ENCODE peak calls at places on chromosome 22, in six cellular contexts. X is astrocyte, B is thoracic aorta, C is PC-3, G is IMR-90, O is H9. R is an unnamed sample.

GRCh38 chr22:41264408-41264941 is 21.5 kb downstream of the RANGAP1 start:
- DNase-seq in X (no peak), C (no peak), B (no peak), O (no peak), G (no peak), R (no peak)

GRCh38 chr22:39253427-39254070 is 8.8 kb upstream of the PDGFB start:
- DNase-seq in G (peak; percentile 89), X (peak; percentile 81), O (no peak), C (peak; percentile 82), B (peak; percentile 58), R (peak; percentile 54)

GRCh38 chr22:20439928-20440575 is 2.4 kb upstream of the SCARF2 start:
- DNase-seq in X (no peak), B (no peak), C (no peak), G (no peak), O (no peak), R (no peak)

GRCh38 chr22:29704528-29705285 is 15.1 kb upstream of the CABP7 start:
- DNase-seq in O (no peak), C (peak; percentile 60), B (no peak), X (peak; percentile 55), G (peak; percentile 76), R (peak; percentile 24)

GRCh38 chr22:23281406-23282088 is 101.2 kb downstream of the BCR start:
- DNase-seq in X (peak; percentile 51), O (peak; percentile 89), C (peak; percentile 76), G (peak; percentile 67), B (peak; percentile 69), R (peak; percentile 50)

GRCh38 chr22:39622881-39623367 is 52.4 kb downstream of the CACNA1I start:
- DNase-seq in G (peak; percentile 9), O (peak; percentile 86), C (peak; percentile 36), B (no peak), X (no peak), R (no peak)

GRCh38 chr22:20211997-20212753 is 55.9 kb downstream of the RTN4R start:
- DNase-seq in C (no peak), B (no peak), X (peak; percentile 45), G (peak; percentile 7), O (no peak), R (no peak)

GRCh38 chr22:35150163-35151107 is 84.5 kb downstream of the ISX start:
- DNase-seq in G (peak; percentile 42), X (peak; percentile 2), O (peak; percentile 84), B (no peak), C (peak; percentile 54), R (no peak)

GRCh38 chr22:37309221-37310074 is 27.1 kb downstream of the CYTH4 start:
- DNase-seq in X (no peak), G (no peak), C (no peak), B (no peak), O (no peak), R (no peak)

GRCh38 chr22:27624705-27625104 is 176.9 kb downstream of the MN1 start:
- DNase-seq in O (no peak), C (no peak), B (no peak), X (peak; percentile 64), G (no peak), R (no peak)

GRCh38 chr22:31240011-31240410 is 27.9 kb downstream of the LIMK2 start:
- DNase-seq in C (no peak), X (peak; percentile 44), B (no peak), G (peak; percentile 63), O (no peak), R (no peak)

GRCh38 chr22:38871360-38872171 is 450 bp downstream of the CBX6 start:
- DNase-seq in B (no peak), X (no peak), C (no peak), O (no peak), G (no peak), R (no peak)

GRCh38 chr22:48870436-48870835 is 957.2 kb downstream of the BRD1 start:
- DNase-seq in O (no peak), X (no peak), C (no peak), G (no peak), B (no peak), R (no peak)

GRCh38 chr22:20155330-20156041 is 4.6 kb upstream of the CCDC188 start:
- DNase-seq in B (no peak), G (no peak), C (no peak), X (peak; percentile 55), O (no peak), R (no peak)

GRCh38 chr22:26004477-26004876 is 164.8 kb upstream of the SEZ6L start:
- DNase-seq in O (no peak), G (no peak), B (no peak), C (no peak), X (no peak), R (no peak)

GRCh38 chr22:26008587-26008986 is 160.7 kb upstream of the SEZ6L start:
- DNase-seq in C (no peak), G (no peak), X (no peak), B (no peak), O (no peak), R (no peak)
- H3K9me3 ChIP-seq in C (no peaks in the 10 kb centered on the region), G (peaks cover 25% of the 10 kb centered on the region), X (no peaks in the 10 kb centered on the region), B (no peaks in the 10 kb centered on the region), O (no peaks in the 10 kb centered on the region), R (peaks cover 18% of the 10 kb centered on the region)

GRCh38 chr22:43477151-43477725 is 65.4 kb downstream of the MPPED1 start:
- DNase-seq in G (no peak), O (no peak), C (no peak), B (no peak), X (no peak), R (no peak)
- TF ChIP-seq CTCF in G (no peak), O (no peak), C (no peak), B (no peak), X (no peak), R (no peak)

GRCh38 chr22:26431151-26431995 is 2.3 kb downstream of the ASPHD2 start:
- DNase-seq in G (no peak), O (no peak), B (no peak), C (no peak), X (no peak), R (no peak)

GRCh38 chr22:26435327-26436093 is 6.5 kb downstream of the ASPHD2 start:
- DNase-seq in B (no peak), X (no peak), G (no peak), C (no peak), O (no peak), R (no peak)

GRCh38 chr22:26432619-26433311 is 3.7 kb downstream of the ASPHD2 start:
- DNase-seq in G (no peak), B (no peak), X (no peak), C (no peak), O (no peak), R (no peak)

GRCh38 chr22:26436903-26437515 is 7.9 kb downstream of the ASPHD2 start:
- DNase-seq in B (no peak), C (peak; percentile 32), O (no peak), X (no peak), G (no peak), R (no peak)

GRCh38 chr22:26433805-26434204 is 4.7 kb downstream of the ASPHD2 start:
- DNase-seq in C (no peak), O (no peak), X (no peak), G (no peak), B (no peak), R (no peak)
- H3K27me3 ChIP-seq in C (no peaks in the 10 kb centered on the region), O (no peaks in the 10 kb centered on the region), X (no peaks in the 10 kb centered on the region), G (peaks cover 14% of the 10 kb centered on the region), B (no peaks in the 10 kb centered on the region), R (no peaks in the 10 kb centered on the region)

DNA sequence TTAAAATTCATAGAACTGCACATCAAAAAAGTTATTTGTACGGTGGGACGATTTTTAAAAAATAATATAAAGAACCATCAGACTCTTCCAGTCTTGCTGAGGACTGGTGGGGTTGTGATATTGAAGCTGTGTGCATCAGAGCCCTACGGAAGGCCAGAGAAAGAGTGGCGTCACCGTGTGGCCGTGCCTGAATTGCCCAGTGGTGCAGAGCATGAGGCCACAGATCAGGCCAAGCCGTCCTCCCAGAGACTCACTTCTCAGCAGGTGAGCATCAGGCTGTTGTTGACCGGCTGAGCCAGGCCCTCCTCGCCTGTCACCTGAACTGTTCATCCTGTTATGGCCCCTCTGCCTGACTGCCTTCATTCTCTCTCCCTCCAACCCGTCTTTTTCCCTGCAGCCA is 1013.9 kb downstream of the TBC1D22A start:
- DNase-seq in G (no peak), C (no peak), X (no peak), O (peak; percentile 75), B (no peak), R (no peak)
- H3K9me3 ChIP-seq in G (peaks cover 28% of the 10 kb centered on the region), C (no peaks in the 10 kb centered on the region), X (peaks cover 9% of the 10 kb centered on the region), O (no peaks in the 10 kb centered on the region), B (no peaks in the 10 kb centered on the region), R (peaks cover 46% of the 10 kb centered on the region)

GRCh38 chr22:43427296-43428004 is 15.6 kb downstream of the MPPED1 start:
- DNase-seq in C (no peak), O (no peak), B (no peak), X (no peak), G (no peak), R (no peak)
- TF ChIP-seq CTCF in C (no peak), O (peak; percentile 50), B (no peak), X (no peak), G (no peak), R (no peak)

GRCh38 chr22:45583504-45583903 is 80.8 kb downstream of the FBLN1 start:
- DNase-seq in O (no peak), X (no peak), G (no peak), C (no peak), B (no peak), R (no peak)

GRCh38 chr22:45581549-45582080 is 78.9 kb downstream of the FBLN1 start:
- DNase-seq in G (no peak), O (no peak), B (no peak), X (no peak), C (no peak), R (no peak)

GRCh38 chr22:45582955-45583320 is 80.3 kb downstream of the FBLN1 start:
- DNase-seq in X (no peak), G (no peak), B (no peak), C (no peak), O (no peak), R (no peak)

GRCh38 chr22:45580703-45581381 is 78.2 kb downstream of the FBLN1 start:
- DNase-seq in X (no peak), G (no peak), O (no peak), B (no peak), C (no peak), R (no peak)

DNA sequence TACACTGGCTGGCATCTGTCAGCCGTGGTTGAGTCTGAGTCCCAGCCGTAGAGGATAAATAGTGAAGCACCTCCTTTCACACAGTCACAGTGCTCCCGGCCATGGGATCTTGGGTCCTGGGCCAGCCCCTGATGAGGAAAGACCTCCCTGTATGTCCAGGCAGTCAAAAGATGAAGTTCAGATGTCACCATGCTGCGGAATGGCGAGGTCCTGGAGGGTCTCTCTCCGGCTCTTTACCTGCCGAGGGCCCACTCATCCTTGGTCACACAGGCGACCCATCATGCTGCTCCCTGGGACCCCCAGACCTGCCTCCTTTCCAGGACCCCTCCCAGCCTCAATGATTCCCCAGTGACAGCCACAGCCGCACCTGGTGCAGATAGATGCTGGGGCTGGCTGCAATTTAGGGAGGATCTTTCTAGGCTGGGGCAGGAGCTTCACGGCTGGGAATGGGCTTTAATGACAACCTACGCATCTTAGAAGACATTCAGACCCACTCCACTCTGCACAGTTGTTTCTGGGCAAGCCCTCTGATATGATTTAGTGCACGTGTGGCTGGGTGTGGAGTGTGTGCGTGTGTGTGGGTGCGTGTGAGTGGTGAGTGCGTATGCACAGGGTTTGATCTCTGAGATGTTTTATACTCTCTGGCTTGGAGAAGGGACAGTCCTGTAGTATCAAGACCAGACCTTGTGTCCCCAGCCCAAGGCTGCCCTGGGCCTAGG is 79.7 kb downstream of the FBLN1 start:
- DNase-seq in C (no peak), O (no peak), X (no peak), G (no peak), B (no peak), R (no peak)
- H3K27me3 ChIP-seq in C (no peaks in the 10 kb centered on the region), O (no peaks in the 10 kb centered on the region), X (no peaks in the 10 kb centered on the region), G (no peaks in the 10 kb centered on the region), B (no peaks in the 10 kb centered on the region), R (no peaks in the 10 kb centered on the region)